ENCODE peak calls at places on chromosomes 11 and 22, in eight cellular contexts. X is suprapubic skin; C is OCI-LY7; T is mesothelial cell of epicardium; B is stimulated activated CD4-positive, alpha-beta T cell treated with anti-CD3 and anti-CD28 coated beads, TNF-alpha, amount 100 ng/mL, for 48 hours; V is Caco-2; K is HEK293T; D is epithelial cell of esophagus. H is an unnamed sample.

GRCh38 chr22:36762687-36763260 is 13.1 kb downstream of the IFT27 start:
- DNase-seq in K (no peak), T (peak; percentile 7), B (no peak), V (no peak), X (peak; percentile 39), C (no peak), D (no peak), H (peak; percentile 2)

GRCh38 chr11:57251491-57252104 is 14.5 kb upstream of the APLNR start:
- DNase-seq in K (no peak), C (no peak), T (no peak), X (no peak), B (no peak), V (no peak), D (peak; percentile 24), H (no peak)

GRCh38 chr22:30433773-30434172 is 8.2 kb downstream of the MTFP1 start:
- DNase-seq in K (no peak), V (no peak), T (no peak), D (peak; percentile 34), X (no peak), C (no peak), B (no peak), H (no peak)

GRCh38 chr11:69377029-69377952 is 83.3 kb downstream of the MYEOV start:
- DNase-seq in V (no peak), D (peak; percentile 94), B (no peak), C (no peak), X (peak; percentile 53), T (no peak), K (no peak), H (peak; percentile 7)

GRCh38 chr11:66133216-66133775 is 63.2 kb downstream of the PACS1 start:
- DNase-seq in B (no peak), D (no peak), T (no peak), K (no peak), V (no peak), C (peak; percentile 52), X (no peak), H (no peak)

GRCh38 chr11:69361048-69361447 is 67.1 kb downstream of the MYEOV start:
- DNase-seq in D (no peak), K (no peak), V (no peak), T (no peak), B (no peak), C (no peak), X (peak; percentile 26), H (no peak)

GRCh38 chr22:33906954-33907353 is 13.3 kb downstream of the LARGE1 start:
- DNase-seq in V (no peak), X (no peak), T (no peak), D (no peak), K (no peak), B (no peak), C (no peak), H (no peak)

GRCh38 chr11:96098511-96099241 is 174.8 kb upstream of the MTMR2 start:
- DNase-seq in X (no peak), K (no peak), V (peak; percentile 91), D (peak; percentile 45), T (no peak), C (no peak), B (no peak), H (no peak)

GRCh38 chr11:115709297-115709696 is 205.1 kb upstream of the CADM1 start:
- DNase-seq in C (no peak), B (no peak), X (no peak), T (no peak), K (no peak), V (no peak), D (no peak), H (no peak)

GRCh38 chr22:22110548-22111266 is 128.1 kb upstream of the TOP3B start:
- DNase-seq in B (peak; percentile 16), C (peak; percentile 95), D (peak; percentile 93), V (peak; percentile 53), K (peak; percentile 85), X (no peak), T (no peak), H (peak; percentile 64)

GRCh38 chr11:100824041-100824440 is 137.0 kb downstream of the ARHGAP42 start:
- DNase-seq in X (no peak), B (no peak), T (no peak), K (no peak), V (no peak), D (no peak), C (no peak), H (no peak)

GRCh38 chr11:3165916-3166267 is 782 bp upstream of the OSBPL5 start:
- DNase-seq in B (no peak), K (no peak), V (no peak), C (no peak), D (no peak), X (peak; percentile 62), T (no peak), H (no peak)

GRCh38 chr11:2827256-2827655 is 58.3 kb downstream of the CDKN1C start:
- DNase-seq in B (no peak), K (no peak), T (no peak), D (no peak), X (no peak), C (no peak), V (no peak), H (no peak)

GRCh38 chr22:35561796-35562526 is 21.3 kb downstream of the RASD2 start:
- DNase-seq in C (no peak), T (no peak), B (no peak), K (peak; percentile 46), V (no peak), D (peak; percentile 65), X (no peak), H (no peak)

GRCh38 chr11:70407121-70407520 is 8.8 kb downstream of the CTTN start:
- DNase-seq in V (no peak), D (no peak), X (no peak), B (no peak), T (no peak), K (no peak), C (no peak), H (no peak)

GRCh38 chr11:95419915-95420314 is 188.9 kb upstream of the SESN3 start:
- DNase-seq in T (no peak), B (no peak), K (no peak), C (no peak), V (no peak), D (peak; percentile 96), X (no peak), H (no peak)

GRCh38 chr11:14460147-14460546 is 39.5 kb downstream of the COPB1 start:
- DNase-seq in X (no peak), D (no peak), C (no peak), V (no peak), B (no peak), K (no peak), T (no peak), H (no peak)

GRCh38 chr11:117816151-117816741 is 8.3 kb downstream of the FXYD2 start:
- DNase-seq in X (no peak), D (peak; percentile 66), B (no peak), K (peak; percentile 35), C (no peak), T (no peak), V (peak; percentile 67), H (peak; percentile 88)

GRCh38 chr11:47850337-47850736 is 2.2 kb upstream of the NUP160 start:
- DNase-seq in B (no peak), V (no peak), D (no peak), X (no peak), C (peak; percentile 80), K (no peak), T (no peak), H (no peak)

GRCh38 chr11:132036751-132037466 is 666.5 kb downstream of the NTM start:
- DNase-seq in V (no peak), C (no peak), X (no peak), B (no peak), D (no peak), K (no peak), T (no peak), H (no peak)

GRCh38 chr11:122633219-122633829 is 22.2 kb upstream of the UBASH3B start:
- DNase-seq in B (no peak), T (no peak), C (peak; percentile 79), K (peak; percentile 46), V (peak; percentile 58), D (peak; percentile 66), X (no peak), H (no peak)

GRCh38 chr11:69662806-69663205 is 12.3 kb downstream of the LTO1 start:
- DNase-seq in V (no peak), K (no peak), X (peak; percentile 45), B (no peak), C (no peak), T (no peak), D (no peak), H (no peak)

GRCh38 chr22:29581799-29582198 is 886 bp upstream of the NIPSNAP1 start:
- DNase-seq in K (no peak), C (no peak), X (no peak), T (no peak), V (peak; percentile 69), B (no peak), D (peak; percentile 35), H (no peak)

GRCh38 chr22:38292694-38293093 is 19.9 kb upstream of the TMEM184B start:
- DNase-seq in D (no peak), V (no peak), B (no peak), T (no peak), K (no peak), X (no peak), C (no peak), H (no peak)

GRCh38 chr11:106076421-106076922 is 675 bp downstream of the KBTBD3 start:
- DNase-seq in K (peak; percentile 7), V (no peak), D (peak; percentile 16), X (no peak), T (no peak), C (peak; percentile 22), B (no peak), H (peak; percentile 13)

GRCh38 chr22:45645526-45646414 is 25.9 kb upstream of the ATXN10 start:
- DNase-seq in K (peak; percentile 91), V (peak; percentile 87), C (peak; percentile 57), X (peak; percentile 71), T (peak; percentile 76), D (peak; percentile 69), B (peak; percentile 68), H (peak; percentile 82)

GRCh38 chr22:17213976-17214375 is 5.3 kb downstream of the ADA2 start:
- DNase-seq in K (peak; percentile 66), V (peak; percentile 47), T (no peak), X (no peak), C (peak; percentile 67), D (no peak), B (peak; percentile 25), H (peak; percentile 35)

GRCh38 chr11:126459691-126460404 is 104.4 kb downstream of the ST3GAL4 start:
- DNase-seq in K (no peak), C (no peak), X (no peak), D (no peak), V (no peak), B (no peak), T (no peak), H (no peak)

GRCh38 chr11:1157645-1158591 is at the start of gene MUC5AC:
- DNase-seq in K (no peak), X (peak; percentile 54), D (no peak), V (no peak), T (no peak), C (no peak), B (no peak), H (no peak)

GRCh38 chr22:46528121-46528610 is 9.3 kb downstream of the CELSR1 start:
- DNase-seq in D (peak; percentile 99), V (peak; percentile 79), C (no peak), K (no peak), T (no peak), X (no peak), B (no peak), H (no peak)

GRCh38 chr11:16743478-16743877 is 5.0 kb downstream of the C11orf58 start:
- DNase-seq in B (no peak), C (no peak), T (no peak), V (no peak), X (no peak), K (no peak), D (no peak), H (no peak)

GRCh38 chr11:86167499-86168161 is 76.9 kb upstream of the EED start:
- DNase-seq in D (peak; percentile 69), V (no peak), K (no peak), C (no peak), X (no peak), B (no peak), T (no peak), H (peak; percentile 11)

GRCh38 chr22:25797891-25798290 is 55.9 kb downstream of the MYO18B start:
- DNase-seq in X (no peak), V (no peak), T (no peak), K (no peak), D (no peak), B (no peak), C (no peak), H (no peak)

GRCh38 chr11:77779935-77780334 is 40.6 kb downstream of the RSF1 start:
- DNase-seq in X (no peak), T (no peak), V (peak; percentile 70), D (peak; percentile 54), C (no peak), K (no peak), B (no peak), H (no peak)